ENCODE peak calls at places on chromosome X, in seven cellular contexts. Z is upper lobe of right lung, W is heart left ventricle, F is GM12865, D is gastrocnemius medialis, A is Caki2, B is uterus. P is an unnamed sample.

GRCh38 chrX:2642791-2643190 is 48.3 kb upstream of the CD99 start:
- DNase-seq in Z (no peak), D (no peak), B (no peak), A (no peak), W (no peak), F (no peak), P (no peak)

GRCh38 chrX:109839694-109840358 is 106.8 kb upstream of the ACSL4 start:
- DNase-seq in B (no peak), A (peak; percentile 10), W (peak; percentile 22), Z (peak; percentile 58), D (no peak), F (no peak), P (no peak)

GRCh38 chrX:43500240-43500639 is 155.9 kb upstream of the MAOA start:
- DNase-seq in B (no peak), F (no peak), Z (no peak), A (no peak), W (no peak), D (no peak), P (no peak)

GRCh38 chrX:152814048-152814447 is 16.5 kb downstream of the CETN2 start:
- DNase-seq in F (no peak), B (no peak), W (no peak), A (no peak), D (no peak), Z (no peak), P (no peak)

GRCh38 chrX:136589966-136590365 is 58.0 kb downstream of the VGLL1 start:
- DNase-seq in Z (no peak), B (no peak), D (no peak), F (no peak), W (no peak), A (peak; percentile 0), P (no peak)

GRCh38 chrX:105636667-105637066 is 185.7 kb upstream of the NRK start:
- DNase-seq in Z (no peak), W (no peak), A (no peak), F (no peak), D (peak; percentile 5), B (no peak), P (peak; percentile 75)

GRCh38 chrX:96004386-96004785 is 680.3 kb upstream of the DIAPH2 start:
- DNase-seq in B (no peak), W (no peak), F (no peak), D (no peak), A (peak; percentile 3), Z (no peak), P (no peak)

GRCh38 chrX:139982856-139983255 is 17.5 kb upstream of the CXorf66 start:
- DNase-seq in A (no peak), B (no peak), F (no peak), W (no peak), Z (no peak), D (no peak), P (no peak)

GRCh38 chrX:15500497-15500966 is at the start of gene BMX:
- DNase-seq in A (no peak), Z (no peak), F (no peak), B (peak; percentile 35), D (no peak), W (peak; percentile 30), P (no peak)

GRCh38 chrX:130086414-130087207 is 23.7 kb downstream of the ELF4 start:
- DNase-seq in W (no peak), Z (no peak), A (no peak), B (no peak), D (no peak), F (peak; percentile 90), P (no peak)

GRCh38 chrX:147602297-147602696 is 309.4 kb upstream of the FMR1 start:
- DNase-seq in B (no peak), D (no peak), F (no peak), A (peak; percentile 1), Z (no peak), W (no peak), P (peak; percentile 0)

GRCh38 chrX:45771114-45771513 is 570.4 kb upstream of the DIPK2B start:
- DNase-seq in B (peak; percentile 73), W (no peak), Z (no peak), F (no peak), D (no peak), A (peak; percentile 73), P (no peak)

GRCh38 chrX:46180258-46180687 is 364.9 kb downstream of the ZNF674 start:
- DNase-seq in B (no peak), A (peak; percentile 43), F (peak; percentile 84), Z (no peak), D (no peak), W (no peak), P (peak; percentile 35)

GRCh38 chrX:1592863-1593201 is 1.4 kb downstream of the AKAP17A start:
- DNase-seq in A (no peak), B (no peak), W (no peak), Z (peak; percentile 66), F (no peak), D (no peak), P (no peak)

GRCh38 chrX:17007134-17007768 is 60.8 kb downstream of the REPS2 start:
- DNase-seq in A (no peak), Z (no peak), D (no peak), B (peak; percentile 39), W (peak; percentile 15), F (peak; percentile 37), P (no peak)

GRCh38 chrX:40953369-40953768 is 131.9 kb upstream of the USP9X start:
- DNase-seq in A (no peak), B (no peak), D (no peak), W (no peak), Z (no peak), F (peak; percentile 50), P (no peak)

GRCh38 chrX:31181377-31182038 is 109.7 kb upstream of the FTHL17 start:
- DNase-seq in Z (no peak), F (no peak), A (no peak), W (no peak), D (no peak), B (no peak), P (no peak)

GRCh38 chrX:30893206-30893605 is 4.2 kb upstream of the TAB3 start:
- DNase-seq in D (no peak), A (peak; percentile 4), B (no peak), F (no peak), Z (no peak), W (no peak), P (no peak)

GRCh38 chrX:69387559-69388487 is 116.3 kb upstream of the NALF2 start:
- DNase-seq in D (no peak), A (peak; percentile 10), Z (peak; percentile 61), F (peak; percentile 31), W (peak; percentile 33), B (peak; percentile 44), P (peak; percentile 13)

GRCh38 chrX:115531818-115532403 is 29.1 kb upstream of the PLS3 start:
- DNase-seq in D (no peak), A (peak; percentile 4), B (no peak), Z (no peak), W (no peak), F (no peak), P (no peak)

GRCh38 chrX:26851981-26852380 is 611.2 kb downstream of the PPP4R3C start:
- DNase-seq in D (no peak), F (no peak), A (peak; percentile 1), W (no peak), B (no peak), Z (no peak), P (peak; percentile 47)

GRCh38 chrX:109472939-109473713 is 8.8 kb downstream of the GUCY2F start:
- DNase-seq in Z (no peak), W (no peak), B (no peak), D (no peak), A (peak; percentile 51), F (peak; percentile 26), P (no peak)

GRCh38 chrX:96211953-96212352 is 472.7 kb upstream of the DIAPH2 start:
- DNase-seq in D (no peak), F (no peak), Z (no peak), A (no peak), W (no peak), B (no peak), P (no peak)

GRCh38 chrX:7159132-7159861 is 11.3 kb upstream of the PUDP start:
- DNase-seq in F (no peak), Z (no peak), A (no peak), W (no peak), B (no peak), D (no peak), P (no peak)

GRCh38 chrX:15888062-15888461 is 33.4 kb upstream of the AP1S2 start:
- DNase-seq in B (no peak), D (no peak), A (no peak), F (no peak), Z (no peak), W (no peak), P (no peak)

GRCh38 chrX:10620121-10620699 is at the start of gene MID1:
- DNase-seq in D (peak; percentile 21), B (peak; percentile 79), Z (peak; percentile 80), A (peak; percentile 80), W (peak; percentile 68), F (peak; percentile 5), P (peak; percentile 79)

GRCh38 chrX:101206471-101206870 is 13.1 kb upstream of the DRP2 start:
- DNase-seq in D (no peak), F (peak; percentile 43), W (no peak), B (no peak), Z (no peak), A (no peak), P (peak; percentile 38)

GRCh38 chrX:68927178-68927577 is 98.4 kb downstream of the EFNB1 start:
- DNase-seq in W (no peak), F (no peak), D (no peak), A (no peak), Z (no peak), B (no peak), P (no peak)

GRCh38 chrX:31931225-31931624 is 859.4 kb upstream of the FTHL17 start:
- DNase-seq in F (no peak), D (no peak), B (no peak), W (no peak), A (peak; percentile 24), Z (no peak), P (no peak)

GRCh38 chrX:130626521-130626920 is 224.7 kb downstream of the RBMX2 start:
- DNase-seq in A (no peak), W (no peak), Z (no peak), F (no peak), D (no peak), B (no peak), P (no peak)

GRCh38 chrX:137858106-137858505 is 292.2 kb downstream of the ZIC3 start:
- DNase-seq in Z (no peak), A (no peak), B (no peak), W (no peak), D (no peak), F (no peak), P (no peak)

GRCh38 chrX:1679238-1679637 is 64.4 kb downstream of the ASMT start:
- DNase-seq in F (peak; percentile 5), W (no peak), Z (no peak), B (no peak), A (peak; percentile 31), D (no peak), P (no peak)

GRCh38 chrX:108732630-108733321 is 3.6 kb downstream of the IRS4 start:
- DNase-seq in B (no peak), Z (no peak), D (no peak), A (no peak), F (no peak), W (no peak), P (no peak)

GRCh38 chrX:10070714-10071436 is 85.9 kb upstream of the CLCN4 start:
- DNase-seq in B (no peak), F (no peak), W (no peak), A (no peak), D (no peak), Z (no peak), P (no peak)

GRCh38 chrX:30713061-30713525 is 59.9 kb downstream of the GK start:
- DNase-seq in F (peak; percentile 78), D (no peak), W (peak; percentile 25), A (peak; percentile 30), Z (no peak), B (peak; percentile 21), P (peak; percentile 1)

GRCh38 chrX:52082578-52082977 is 13.6 kb upstream of the MAGED4B start:
- DNase-seq in B (no peak), W (no peak), F (no peak), Z (no peak), D (no peak), A (peak; percentile 6), P (no peak)

GRCh38 chrX:71301195-71301924 is at the start of gene ITGB1BP2:
- DNase-seq in B (peak; percentile 44), W (peak; percentile 31), A (no peak), Z (no peak), D (peak; percentile 12), F (no peak), P (peak; percentile 44)

GRCh38 chrX:6026980-6027379 is 201.7 kb downstream of the NLGN4X start:
- DNase-seq in W (no peak), D (no peak), Z (no peak), F (no peak), B (no peak), A (no peak), P (no peak)

P was measured in NCI-H2171 treated with DMSO at 0.1 percent for 48 hours.